ENCODE peak calls at places on chromosomes 1 and 21, in nine cellular contexts. One of them, this sample, is unnamed.

GRCh38 chr1:54542120-54542961 is 5.7 kb upstream of the ACOT11 start:
- DNase-seq in right cardiac atrium: peak
- DNase-seq in mucosa of gallbladder: peak
- DNase-seq in cardiac fibroblast: peak
- DNase-seq in HT1080: peak
- DNase-seq in NCI-H1092: peak
- DNase-seq in EL: peak
- DNase-seq in HuH-7.5: peak
- DNase-seq in anterior cingulate cortex: peak
- DNase-seq in this sample: peak

GRCh38 chr1:76147917-76148316 is 73.4 kb downstream of the ST6GALNAC3 start:
- DNase-seq in right cardiac atrium: no peak
- DNase-seq in mucosa of gallbladder: no peak
- DNase-seq in cardiac fibroblast: no peak
- DNase-seq in HT1080: no peak
- DNase-seq in NCI-H1092: no peak
- DNase-seq in EL: no peak
- DNase-seq in HuH-7.5: no peak
- DNase-seq in anterior cingulate cortex: no peak
- DNase-seq in this sample: no peak

GRCh38 chr1:156103521-156103947 is 11.0 kb upstream of the LMNA start:
- DNase-seq in right cardiac atrium: peak
- DNase-seq in mucosa of gallbladder: no peak
- DNase-seq in cardiac fibroblast: peak
- DNase-seq in HT1080: peak
- DNase-seq in NCI-H1092: no peak
- DNase-seq in EL: peak
- DNase-seq in HuH-7.5: no peak
- DNase-seq in anterior cingulate cortex: no peak
- DNase-seq in this sample: no peak

GRCh38 chr1:236320671-236321070 is 38.9 kb upstream of the ERO1B start:
- DNase-seq in right cardiac atrium: no peak
- DNase-seq in mucosa of gallbladder: no peak
- DNase-seq in cardiac fibroblast: no peak
- DNase-seq in HT1080: no peak
- DNase-seq in NCI-H1092: no peak
- DNase-seq in EL: no peak
- DNase-seq in HuH-7.5: no peak
- DNase-seq in anterior cingulate cortex: no peak
- DNase-seq in this sample: no peak

GRCh38 chr1:167083066-167083682 is 7.0 kb downstream of the GPA33 start:
- DNase-seq in right cardiac atrium: no peak
- DNase-seq in mucosa of gallbladder: no peak
- DNase-seq in cardiac fibroblast: no peak
- DNase-seq in HT1080: no peak
- DNase-seq in NCI-H1092: peak
- DNase-seq in EL: no peak
- DNase-seq in HuH-7.5: no peak
- DNase-seq in anterior cingulate cortex: no peak
- DNase-seq in this sample: no peak

GRCh38 chr1:203091761-203092330 is 6.0 kb upstream of the MYOG start:
- DNase-seq in right cardiac atrium: no peak
- DNase-seq in mucosa of gallbladder: no peak
- DNase-seq in cardiac fibroblast: no peak
- DNase-seq in HT1080: no peak
- DNase-seq in NCI-H1092: no peak
- DNase-seq in EL: no peak
- DNase-seq in HuH-7.5: no peak
- DNase-seq in anterior cingulate cortex: no peak
- DNase-seq in this sample: no peak

GRCh38 chr1:39352881-39353280 is 138.6 kb upstream of the BMP8A start:
- DNase-seq in right cardiac atrium: no peak
- DNase-seq in mucosa of gallbladder: no peak
- DNase-seq in cardiac fibroblast: no peak
- DNase-seq in HT1080: no peak
- DNase-seq in NCI-H1092: no peak
- DNase-seq in EL: no peak
- DNase-seq in HuH-7.5: no peak
- DNase-seq in anterior cingulate cortex: no peak
- DNase-seq in this sample: no peak

GRCh38 chr1:154006136-154006535 is 15.6 kb downstream of the RPS27 start:
- DNase-seq in right cardiac atrium: no peak
- DNase-seq in mucosa of gallbladder: no peak
- DNase-seq in cardiac fibroblast: peak
- DNase-seq in HT1080: no peak
- DNase-seq in NCI-H1092: no peak
- DNase-seq in EL: peak
- DNase-seq in HuH-7.5: no peak
- DNase-seq in anterior cingulate cortex: no peak
- DNase-seq in this sample: no peak

GRCh38 chr1:164576311-164577271 is 17.6 kb downstream of the PBX1 start:
- DNase-seq in right cardiac atrium: peak
- DNase-seq in mucosa of gallbladder: no peak
- DNase-seq in cardiac fibroblast: peak
- DNase-seq in HT1080: no peak
- DNase-seq in NCI-H1092: no peak
- DNase-seq in EL: peak
- DNase-seq in HuH-7.5: no peak
- DNase-seq in anterior cingulate cortex: peak
- DNase-seq in this sample: peak

GRCh38 chr21:36647279-36648093 is 51.4 kb upstream of the SIM2 start:
- DNase-seq in right cardiac atrium: no peak
- DNase-seq in mucosa of gallbladder: peak
- DNase-seq in cardiac fibroblast: peak
- DNase-seq in HT1080: peak
- DNase-seq in NCI-H1092: no peak
- DNase-seq in EL: peak
- DNase-seq in HuH-7.5: peak
- DNase-seq in anterior cingulate cortex: no peak
- DNase-seq in this sample: no peak

GRCh38 chr1:156862602-156863599 is 2.2 kb downstream of the NTRK1 start:
- DNase-seq in right cardiac atrium: no peak
- DNase-seq in mucosa of gallbladder: no peak
- DNase-seq in cardiac fibroblast: no peak
- DNase-seq in HT1080: no peak
- DNase-seq in NCI-H1092: no peak
- DNase-seq in EL: no peak
- DNase-seq in HuH-7.5: no peak
- DNase-seq in anterior cingulate cortex: no peak
- DNase-seq in this sample: no peak

GRCh38 chr1:204713541-204713940 is 28.0 kb upstream of the LRRN2 start:
- DNase-seq in right cardiac atrium: no peak
- DNase-seq in mucosa of gallbladder: no peak
- DNase-seq in cardiac fibroblast: no peak
- DNase-seq in HT1080: no peak
- DNase-seq in NCI-H1092: no peak
- DNase-seq in EL: no peak
- DNase-seq in HuH-7.5: no peak
- DNase-seq in anterior cingulate cortex: no peak
- DNase-seq in this sample: no peak

GRCh38 chr1:28086651-28087050 is 1.8 kb downstream of the EYA3 start:
- DNase-seq in right cardiac atrium: no peak
- DNase-seq in mucosa of gallbladder: no peak
- DNase-seq in cardiac fibroblast: no peak
- DNase-seq in HT1080: no peak
- DNase-seq in NCI-H1092: no peak
- DNase-seq in EL: no peak
- DNase-seq in HuH-7.5: no peak
- DNase-seq in anterior cingulate cortex: no peak
- DNase-seq in this sample: no peak

GRCh38 chr1:68229927-68230812 is 2.2 kb downstream of the WLS start:
- DNase-seq in right cardiac atrium: no peak
- DNase-seq in mucosa of gallbladder: peak
- DNase-seq in cardiac fibroblast: peak
- DNase-seq in HT1080: peak
- DNase-seq in NCI-H1092: no peak
- DNase-seq in EL: peak
- DNase-seq in HuH-7.5: no peak
- DNase-seq in anterior cingulate cortex: no peak
- DNase-seq in this sample: no peak

GRCh38 chr1:9150582-9151290 is 21.8 kb upstream of the GPR157 start:
- DNase-seq in right cardiac atrium: peak
- DNase-seq in mucosa of gallbladder: no peak
- DNase-seq in cardiac fibroblast: peak
- DNase-seq in HT1080: no peak
- DNase-seq in NCI-H1092: no peak
- DNase-seq in EL: no peak
- DNase-seq in HuH-7.5: no peak
- DNase-seq in anterior cingulate cortex: no peak
- DNase-seq in this sample: no peak

GRCh38 chr21:36422279-36423098 is 37.3 kb downstream of the CHAF1B start:
- DNase-seq in right cardiac atrium: peak
- DNase-seq in mucosa of gallbladder: peak
- DNase-seq in cardiac fibroblast: peak
- DNase-seq in HT1080: peak
- DNase-seq in NCI-H1092: no peak
- DNase-seq in EL: peak
- DNase-seq in HuH-7.5: peak
- DNase-seq in anterior cingulate cortex: no peak
- DNase-seq in this sample: no peak

GRCh38 chr1:59396387-59396786 is 99.5 kb downstream of the FGGY start:
- DNase-seq in right cardiac atrium: no peak
- DNase-seq in mucosa of gallbladder: no peak
- DNase-seq in cardiac fibroblast: no peak
- DNase-seq in HT1080: no peak
- DNase-seq in NCI-H1092: no peak
- DNase-seq in EL: no peak
- DNase-seq in HuH-7.5: no peak
- DNase-seq in anterior cingulate cortex: no peak
- DNase-seq in this sample: no peak

GRCh38 chr1:199857103-199857502 is 170.4 kb upstream of the NR5A2 start:
- DNase-seq in right cardiac atrium: no peak
- DNase-seq in mucosa of gallbladder: no peak
- DNase-seq in cardiac fibroblast: peak
- DNase-seq in HT1080: peak
- DNase-seq in NCI-H1092: no peak
- DNase-seq in EL: peak
- DNase-seq in HuH-7.5: no peak
- DNase-seq in anterior cingulate cortex: no peak
- DNase-seq in this sample: no peak

GRCh38 chr1:64854674-64855073 is 109.8 kb downstream of the RAVER2 start:
- DNase-seq in right cardiac atrium: no peak
- DNase-seq in mucosa of gallbladder: no peak
- DNase-seq in cardiac fibroblast: no peak
- DNase-seq in HT1080: no peak
- DNase-seq in NCI-H1092: no peak
- DNase-seq in EL: no peak
- DNase-seq in HuH-7.5: no peak
- DNase-seq in anterior cingulate cortex: no peak
- DNase-seq in this sample: no peak

GRCh38 chr1:11482904-11483479 is 4.0 kb downstream of the DISP3 start:
- DNase-seq in right cardiac atrium: no peak
- DNase-seq in mucosa of gallbladder: no peak
- DNase-seq in cardiac fibroblast: no peak
- DNase-seq in HT1080: no peak
- DNase-seq in NCI-H1092: no peak
- DNase-seq in EL: no peak
- DNase-seq in HuH-7.5: no peak
- DNase-seq in anterior cingulate cortex: no peak
- DNase-seq in this sample: no peak

GRCh38 chr1:240575976-240576666 is 35.8 kb downstream of the GREM2 start:
- DNase-seq in right cardiac atrium: no peak
- DNase-seq in mucosa of gallbladder: no peak
- DNase-seq in cardiac fibroblast: peak
- DNase-seq in HT1080: peak
- DNase-seq in NCI-H1092: no peak
- DNase-seq in EL: peak
- DNase-seq in HuH-7.5: no peak
- DNase-seq in anterior cingulate cortex: no peak
- DNase-seq in this sample: no peak

GRCh38 chr1:31297273-31298247 is 728 bp downstream of the ZCCHC17 start:
- DNase-seq in right cardiac atrium: no peak
- DNase-seq in mucosa of gallbladder: no peak
- DNase-seq in cardiac fibroblast: peak
- DNase-seq in HT1080: no peak
- DNase-seq in NCI-H1092: no peak
- DNase-seq in EL: peak
- DNase-seq in HuH-7.5: no peak
- DNase-seq in anterior cingulate cortex: no peak
- DNase-seq in this sample: no peak

GRCh38 chr1:175169305-175170018 is 23.1 kb downstream of the KIAA0040 start:
- DNase-seq in right cardiac atrium: no peak
- DNase-seq in mucosa of gallbladder: no peak
- DNase-seq in cardiac fibroblast: peak
- DNase-seq in HT1080: peak
- DNase-seq in NCI-H1092: no peak
- DNase-seq in EL: peak
- DNase-seq in HuH-7.5: no peak
- DNase-seq in anterior cingulate cortex: no peak
- DNase-seq in this sample: no peak

GRCh38 chr1:205199931-205200299 is 11.6 kb downstream of the DSTYK start:
- DNase-seq in right cardiac atrium: no peak
- DNase-seq in mucosa of gallbladder: no peak
- DNase-seq in cardiac fibroblast: no peak
- DNase-seq in HT1080: no peak
- DNase-seq in NCI-H1092: no peak
- DNase-seq in EL: no peak
- DNase-seq in HuH-7.5: no peak
- DNase-seq in anterior cingulate cortex: no peak
- DNase-seq in this sample: no peak

GRCh38 chr1:15095492-15095867 is 58.1 kb upstream of the TMEM51 start:
- DNase-seq in right cardiac atrium: no peak
- DNase-seq in mucosa of gallbladder: no peak
- DNase-seq in cardiac fibroblast: no peak
- DNase-seq in HT1080: no peak
- DNase-seq in NCI-H1092: no peak
- DNase-seq in EL: no peak
- DNase-seq in HuH-7.5: no peak
- DNase-seq in anterior cingulate cortex: no peak
- DNase-seq in this sample: no peak

GRCh38 chr1:60234761-60235160 is 161.2 kb upstream of the C1orf87 start:
- DNase-seq in right cardiac atrium: no peak
- DNase-seq in mucosa of gallbladder: no peak
- DNase-seq in cardiac fibroblast: peak
- DNase-seq in HT1080: no peak
- DNase-seq in NCI-H1092: no peak
- DNase-seq in EL: no peak
- DNase-seq in HuH-7.5: no peak
- DNase-seq in anterior cingulate cortex: no peak
- DNase-seq in this sample: no peak

GRCh38 chr1:57894315-57894714 is 470.5 kb upstream of the DAB1 start:
- DNase-seq in right cardiac atrium: no peak
- DNase-seq in mucosa of gallbladder: no peak
- DNase-seq in cardiac fibroblast: no peak
- DNase-seq in HT1080: peak
- DNase-seq in NCI-H1092: no peak
- DNase-seq in EL: no peak
- DNase-seq in HuH-7.5: no peak
- DNase-seq in anterior cingulate cortex: no peak
- DNase-seq in this sample: no peak

GRCh38 chr1:225554216-225554812 is 98.6 kb downstream of the ENAH start:
- DNase-seq in right cardiac atrium: no peak
- DNase-seq in mucosa of gallbladder: no peak
- DNase-seq in cardiac fibroblast: peak
- DNase-seq in HT1080: peak
- DNase-seq in NCI-H1092: no peak
- DNase-seq in EL: peak
- DNase-seq in HuH-7.5: peak
- DNase-seq in anterior cingulate cortex: no peak
- DNase-seq in this sample: no peak

GRCh38 chr1:84247425-84248220 is 53.9 kb upstream of the SAMD13 start:
- DNase-seq in right cardiac atrium: no peak
- DNase-seq in mucosa of gallbladder: no peak
- DNase-seq in cardiac fibroblast: peak
- DNase-seq in HT1080: peak
- DNase-seq in NCI-H1092: no peak
- DNase-seq in EL: peak
- DNase-seq in HuH-7.5: no peak
- DNase-seq in anterior cingulate cortex: no peak
- DNase-seq in this sample: no peak

GRCh38 chr1:212814548-212814947 is 22.9 kb downstream of the TATDN3 start:
- DNase-seq in right cardiac atrium: no peak
- DNase-seq in mucosa of gallbladder: no peak
- DNase-seq in cardiac fibroblast: no peak
- DNase-seq in HT1080: no peak
- DNase-seq in NCI-H1092: no peak
- DNase-seq in EL: no peak
- DNase-seq in HuH-7.5: no peak
- DNase-seq in anterior cingulate cortex: no peak
- DNase-seq in this sample: no peak

This sample was measured in ovary.